ENCODE peak calls at places on chromosomes 13 and 19, in seven cellular contexts. T is Peyer's patch; S is CD8-positive, alpha-beta T cell; E is kidney; I is hepatocyte; U is transverse colon; P is heart right ventricle. F is an unnamed sample.

GRCh38 chr19:45994456-45994988 is 745 bp upstream of the CCDC61 start:
- DNase-seq in P (no peak), I (no peak), S (no peak), U (no peak), T (no peak), E (no peak), F (no peak)

GRCh38 chr19:31664997-31665396 is 315.8 kb upstream of the TSHZ3 start:
- DNase-seq in T (no peak), P (no peak), I (no peak), S (no peak), E (no peak), U (no peak), F (no peak)

GRCh38 chr13:48782429-48782840 is 128.7 kb downstream of the CYSLTR2 start:
- DNase-seq in T (no peak), U (no peak), S (no peak), P (no peak), E (no peak), I (no peak), F (no peak)

GRCh38 chr13:73179906-73180305 is 121.1 kb downstream of the KLF5 start:
- DNase-seq in S (no peak), I (no peak), E (no peak), U (no peak), T (no peak), P (no peak), F (no peak)

GRCh38 chr19:34145741-34146202 is 26.5 kb upstream of the LSM14A start:
- DNase-seq in I (peak; percentile 67), S (peak; percentile 55), P (peak; percentile 46), U (peak; percentile 38), E (no peak), T (peak; percentile 28), F (no peak)

GRCh38 chr13:113273856-113274590 is 23.0 kb upstream of the LAMP1 start:
- DNase-seq in I (peak; percentile 76), S (no peak), T (no peak), P (no peak), E (no peak), U (no peak), F (no peak)

GRCh38 chr13:113622791-113623490 is 35.1 kb downstream of the ATP4B start:
- DNase-seq in S (no peak), P (no peak), E (peak; percentile 59), I (no peak), U (no peak), T (no peak), F (peak; percentile 33)

GRCh38 chr13:65532231-65532630 is 1697.9 kb downstream of the PCDH9 start:
- DNase-seq in E (no peak), U (no peak), S (no peak), I (no peak), P (no peak), T (no peak), F (no peak)

GRCh38 chr13:77692746-77693448 is 4.6 kb upstream of the SLAIN1 start:
- DNase-seq in I (no peak), T (no peak), S (no peak), E (no peak), P (no peak), U (no peak), F (no peak)

GRCh38 chr19:5904302-5905071 is at the start of gene VMAC:
- DNase-seq in U (peak; percentile 100), P (peak; percentile 100), I (peak; percentile 100), E (peak; percentile 100), S (peak; percentile 100), T (peak; percentile 100), F (peak; percentile 100)

GRCh38 chr19:6668696-6669095 is 1.3 kb downstream of the TNFSF14 start:
- DNase-seq in E (no peak), I (no peak), U (no peak), T (no peak), P (no peak), S (peak; percentile 18), F (no peak)

GRCh38 chr19:33905937-33906577 is 109.4 kb downstream of the KCTD15 start:
- DNase-seq in S (no peak), P (peak; percentile 80), E (peak; percentile 95), U (peak; percentile 85), T (no peak), I (peak; percentile 75), F (no peak)

GRCh38 chr19:2578391-2578826 is 102.5 kb downstream of the GADD45B start:
- DNase-seq in I (peak; percentile 52), P (no peak), U (peak; percentile 40), S (no peak), T (no peak), E (peak; percentile 79), F (no peak)

GRCh38 chr13:40148103-40148502 is 492.6 kb downstream of the COG6 start:
- DNase-seq in I (no peak), U (no peak), S (peak; percentile 33), E (no peak), P (no peak), T (no peak), F (no peak)

GRCh38 chr19:8030906-8031305 is 21.7 kb upstream of the CCL25 start:
- DNase-seq in S (no peak), P (no peak), I (no peak), T (no peak), U (no peak), E (no peak), F (no peak)

GRCh38 chr19:40933025-40933424 is 51.0 kb upstream of the CYP2A7 start:
- DNase-seq in S (no peak), I (no peak), P (no peak), U (no peak), E (no peak), T (no peak), F (no peak)
- TF ChIP-seq CTCF in S (no peak), I (no peak), P (no peak), U (no peak), E (no peak), T (no peak), F (no peak)

GRCh38 chr19:1241417-1242095 is at the start of gene ATP5F1D:
- DNase-seq in U (peak; percentile 96), I (peak; percentile 98), T (peak; percentile 91), P (peak; percentile 94), S (peak; percentile 95), E (peak; percentile 98), F (peak; percentile 91)
- H3K4me3 ChIP-seq in U (peak within 1 kb of the TSS; percentile 89), I (peak within 1 kb of the TSS; percentile 74), T (peak within 1 kb of the TSS; percentile 95), P (peak within 1 kb of the TSS; percentile 90), S (peak within 1 kb of the TSS; percentile 71), E (peak within 1 kb of the TSS; percentile 87), F (peak within 1 kb of the TSS; percentile 98)

GRCh38 chr19:29255912-29256311 is 43.0 kb upstream of the UQCRFS1 start:
- DNase-seq in P (no peak), I (no peak), E (no peak), S (no peak), U (no peak), T (no peak), F (no peak)
- H3K4me1 ChIP-seq in P (no peaks in the 10 kb centered on the region), I (no peaks in the 10 kb centered on the region), E (no peaks in the 10 kb centered on the region), S (no peaks in the 10 kb centered on the region), U (no peaks in the 10 kb centered on the region), T (no peaks in the 10 kb centered on the region), F (no peaks in the 10 kb centered on the region)

GRCh38 chr13:94800423-94800822 is 88.1 kb upstream of the SOX21 start:
- DNase-seq in E (no peak), S (no peak), U (no peak), T (no peak), P (no peak), I (no peak), F (no peak)
- TF ChIP-seq CTCF in E (no peak), S (no peak), U (no peak), T (no peak), P (no peak), I (no peak), F (peak; percentile 14)

GRCh38 chr13:36130542-36131214 is 504 bp downstream of the DCLK1 start:
- DNase-seq in P (peak; percentile 34), E (peak; percentile 76), S (no peak), U (no peak), T (no peak), I (peak; percentile 29), F (peak; percentile 35)

GRCh38 chr13:36131931-36132297 is 732 bp upstream of the DCLK1 start:
- DNase-seq in E (peak; percentile 71), I (peak; percentile 11), S (no peak), P (peak; percentile 57), T (no peak), U (no peak), F (no peak)

GRCh38 chr13:36131215-36131930 is at the start of gene DCLK1:
- DNase-seq in S (no peak), E (peak; percentile 80), U (peak; percentile 21), P (peak; percentile 54), T (no peak), I (peak; percentile 60), F (peak; percentile 39)

GRCh38 chr13:36130168-36130541 is 1.0 kb downstream of the DCLK1 start:
- DNase-seq in S (no peak), U (no peak), E (no peak), P (no peak), I (no peak), T (no peak), F (no peak)

DNA sequence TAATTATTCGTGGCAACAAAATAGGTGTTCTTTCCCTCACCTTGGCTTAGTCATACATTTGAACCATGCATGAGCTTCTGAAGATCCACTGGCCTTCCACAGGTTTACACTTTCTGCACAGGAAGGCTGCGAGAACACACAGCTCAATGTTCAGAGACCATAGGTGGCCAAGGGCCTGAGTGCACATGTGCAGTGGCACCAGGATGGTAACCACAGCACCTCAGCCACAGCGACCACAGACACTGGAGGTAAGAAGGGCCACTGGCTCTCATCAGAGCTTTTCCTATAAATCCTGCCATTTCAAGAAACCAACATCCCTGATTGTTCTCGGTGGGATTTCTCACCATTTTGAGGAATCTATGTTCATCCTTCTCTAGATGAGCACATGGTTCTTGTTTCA is 1.6 kb downstream of the DCLK1 start:
- DNase-seq in P (no peak), S (no peak), T (no peak), E (no peak), U (no peak), I (no peak), F (no peak)
- H3K4me3 ChIP-seq in P (peak overlapping the region; percentile 65), S (no peak overlapping the region), T (no peak overlapping the region), E (no peak overlapping the region), U (no peak overlapping the region), I (no peak overlapping the region), F (no peak overlapping the region)

GRCh38 chr19:17755977-17756670 is 4.8 kb downstream of the FCHO1 start:
- DNase-seq in U (peak; percentile 62), E (no peak), I (peak; percentile 49), T (peak; percentile 87), P (no peak), S (peak; percentile 33), F (no peak)

GRCh38 chr19:17757125-17757524 is 5.8 kb downstream of the FCHO1 start:
- DNase-seq in E (peak; percentile 80), T (no peak), I (peak; percentile 51), S (no peak), U (peak; percentile 71), P (peak; percentile 61), F (no peak)

GRCh38 chr19:17753976-17754375 is 2.7 kb downstream of the FCHO1 start:
- DNase-seq in U (no peak), I (no peak), P (no peak), S (no peak), T (no peak), E (no peak), F (no peak)

GRCh38 chr19:17754634-17755532 is 3.6 kb downstream of the FCHO1 start:
- DNase-seq in S (no peak), E (no peak), T (peak; percentile 71), P (no peak), I (no peak), U (no peak), F (no peak)

DNA sequence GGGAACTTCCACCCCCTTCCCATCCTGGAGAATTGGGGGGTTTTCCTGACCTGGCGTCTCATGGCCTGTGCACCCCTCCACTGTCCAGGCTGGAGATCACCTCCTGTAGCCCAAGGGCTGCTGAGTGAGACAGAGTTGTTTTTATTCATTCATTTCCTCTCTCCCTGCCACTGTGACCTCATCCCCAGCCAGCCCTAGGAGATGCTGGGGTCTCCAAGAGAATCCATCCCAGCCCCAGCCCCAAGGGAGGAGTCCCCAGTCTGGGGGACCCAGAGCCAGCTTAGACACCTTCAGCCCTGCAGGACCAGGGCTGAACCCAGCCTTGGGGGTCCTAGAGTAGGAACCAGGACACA is 4.2 kb downstream of the FCHO1 start:
- DNase-seq in P (no peak), S (no peak), T (no peak), U (no peak), E (no peak), I (no peak), F (no peak)
- H3K4me1 ChIP-seq in P (peaks cover 33% of the 10 kb centered on the region), S (peaks cover 41% of the 10 kb centered on the region), T (peaks cover 12% of the 10 kb centered on the region), U (peaks cover 16% of the 10 kb centered on the region), E (no peaks in the 10 kb centered on the region), I (no peaks in the 10 kb centered on the region), F (peaks cover 7% of the 10 kb centered on the region)

F was measured in RWPE2.